ENCODE peak calls at places on chromosomes 7 and 10, in six cellular contexts. A, N, M, H, B and S are unnamed samples. For H3K27me3 and H3K4me1, the result is how much of the 10 kb centered on the place peaks cover.

GRCh38 chr10:69494626-69495558 is 43.6 kb downstream of the TSPAN15 start:
- DNase-seq in M (no peak), H (peak), B (peak), N (no peak), A (peak), S (peak)

GRCh38 chr7:93025389-93025788 is 92.4 kb downstream of the SAMD9 start:
- DNase-seq in N (no peak), M (no peak), H (no peak), A (no peak), B (no peak), S (no peak)

GRCh38 chr7:155322530-155322929 is 24.9 kb downstream of the INSIG1 start:
- DNase-seq in H (no peak), M (no peak), N (no peak), A (no peak), B (no peak), S (no peak)

GRCh38 chr7:14309432-14309831 is 320.0 kb upstream of the ETV1 start:
- DNase-seq in N (no peak), H (no peak), M (no peak), A (no peak), B (no peak), S (no peak)

GRCh38 chr10:98321203-98321780 is 53.3 kb upstream of the LOXL4 start:
- DNase-seq in A (no peak), B (no peak), N (no peak), M (no peak), H (no peak), S (no peak)

GRCh38 chr7:74083117-74083876 is at the start of gene LIMK1:
- DNase-seq in N (peak), B (peak), M (peak), H (peak), A (peak), S (peak)

GRCh38 chr7:40922316-40922670 is 780.6 kb downstream of the INHBA start:
- DNase-seq in N (no peak), H (no peak), A (no peak), M (no peak), B (no peak), S (no peak)

GRCh38 chr7:157863906-157864810 is 527.4 kb downstream of the DNAJB6 start:
- DNase-seq in B (no peak), A (no peak), H (no peak), M (no peak), N (no peak), S (no peak)

GRCh38 chr10:61842755-61843497 is 58.6 kb upstream of the ARID5B start:
- DNase-seq in A (no peak), B (no peak), M (no peak), H (no peak), N (no peak), S (no peak)

GRCh38 chr10:34121125-34121973 is 693.7 kb downstream of the PARD3 start:
- DNase-seq in N (peak), A (no peak), H (no peak), B (no peak), M (no peak), S (no peak)

GRCh38 chr7:13201628-13202027 is 514.2 kb downstream of the ARL4A start:
- DNase-seq in B (no peak), H (no peak), N (no peak), A (no peak), M (no peak), S (no peak)

GRCh38 chr7:139654270-139655181 is 123.3 kb downstream of the HIPK2 start:
- DNase-seq in H (no peak), M (no peak), A (no peak), N (no peak), B (no peak), S (no peak)

GRCh38 chr10:44517635-44518034 is 132.7 kb upstream of the CXCL12 start:
- DNase-seq in M (no peak), A (no peak), N (peak), B (no peak), H (no peak), S (no peak)

GRCh38 chr7:5143935-5144903 is 45.8 kb upstream of the WIPI2 start:
- DNase-seq in A (no peak), M (no peak), N (no peak), H (peak), B (no peak), S (no peak)

GRCh38 chr7:112985377-112985987 is 101.1 kb downstream of the GPR85 start:
- DNase-seq in H (no peak), B (no peak), A (no peak), M (no peak), N (no peak), S (no peak)

GRCh38 chr10:12541446-12542067 is 192.2 kb downstream of the CAMK1D start:
- DNase-seq in N (no peak), H (no peak), M (no peak), A (no peak), B (no peak), S (no peak)

GRCh38 chr10:93175490-93175889 is 101.8 kb downstream of the CYP26A1 start:
- DNase-seq in M (no peak), H (no peak), A (no peak), N (no peak), B (no peak), S (no peak)

GRCh38 chr7:130392456-130392860 is 12.2 kb downstream of the CPA1 start:
- DNase-seq in B (no peak), M (no peak), N (no peak), A (no peak), H (peak), S (no peak)

GRCh38 chr7:92740713-92741126 is 95.7 kb downstream of the CDK6 start:
- DNase-seq in N (no peak), B (no peak), H (no peak), A (no peak), M (no peak), S (no peak)

GRCh38 chr7:152411389-152411788 is 24.4 kb downstream of the KMT2C start:
- DNase-seq in M (no peak), B (no peak), A (no peak), H (no peak), N (no peak), S (no peak)

GRCh38 chr7:82925331-82925730 is 237.4 kb downstream of the PCLO start:
- DNase-seq in B (no peak), M (no peak), H (no peak), A (no peak), N (no peak), S (no peak)

GRCh38 chr7:50266893-50267386 is 37.6 kb upstream of the IKZF1 start:
- DNase-seq in M (peak), A (no peak), N (no peak), B (peak), H (no peak), S (peak)

GRCh38 chr10:68666280-68666760 is 54.7 kb upstream of the CCAR1 start:
- DNase-seq in H (no peak), N (no peak), A (no peak), B (no peak), M (no peak), S (no peak)

GRCh38 chr10:130463104-130463875 is 327.1 kb downstream of the GLRX3 start:
- DNase-seq in N (no peak), A (peak), B (peak), M (no peak), H (no peak), S (no peak)

GRCh38 chr7:155495440-155496248 is 37.7 kb downstream of the EN2 start:
- DNase-seq in B (no peak), N (no peak), A (peak), H (no peak), M (no peak), S (no peak)

GRCh38 chr7:42854521-42855118 is 57.2 kb downstream of the C7orf25 start:
- DNase-seq in H (no peak), N (no peak), M (no peak), A (no peak), B (no peak), S (no peak)

GRCh38 chr7:27199820-27200760 is at the start of gene HOXA13:
- DNase-seq in M (no peak), A (peak), B (peak), N (no peak), H (no peak), S (no peak)

GRCh38 chr10:31037749-31038148 is 6.1 kb upstream of the ZNF438 start:
- DNase-seq in H (no peak), A (no peak), M (no peak), N (no peak), B (no peak), S (no peak)

GRCh38 chr7:142585425-142585824 is 163.8 kb upstream of the PRSS1 start:
- DNase-seq in H (no peak), N (no peak), M (no peak), B (no peak), A (no peak), S (no peak)

GRCh38 chr7:8566016-8566415 is 132.6 kb downstream of the NXPH1 start:
- DNase-seq in N (no peak), B (no peak), H (no peak), A (no peak), M (no peak), S (no peak)

GRCh38 chr7:12385364-12385786 is 18.3 kb downstream of the VWDE start:
- DNase-seq in M (no peak), B (no peak), A (no peak), H (no peak), N (no peak), S (no peak)

GRCh38 chr10:3391657-3392056 is 219.1 kb upstream of the PITRM1 start:
- DNase-seq in M (no peak), B (no peak), N (no peak), H (no peak), A (no peak), S (no peak)

GRCh38 chr7:141317033-141317585 is 234.1 kb upstream of the AGK start:
- DNase-seq in B (no peak), H (no peak), A (no peak), M (no peak), N (no peak), S (no peak)

GRCh38 chr10:79038841-79039201 is 29.9 kb upstream of the ZMIZ1 start:
- DNase-seq in H (no peak), A (peak), N (no peak), M (no peak), B (peak), S (peak)

GRCh38 chr7:100546129-100546867 is 7.3 kb downstream of the AGFG2 start:
- DNase-seq in N (peak), M (no peak), A (no peak), B (no peak), H (no peak), S (no peak)

GRCh38 chr10:77290528-77291155 is 347.0 kb downstream of the KCNMA1 start:
- DNase-seq in B (no peak), M (no peak), H (no peak), A (peak), N (no peak), S (no peak)

GRCh38 chr7:35533877-35534276 is 161.1 kb downstream of the HERPUD2 start:
- DNase-seq in N (no peak), H (no peak), M (no peak), A (no peak), B (no peak), S (no peak)

GRCh38 chr7:35537067-35538023 is 157.6 kb downstream of the HERPUD2 start:
- DNase-seq in B (peak), H (peak), M (peak), N (peak), A (peak), S (peak)

GRCh38 chr7:35530124-35531109 is 164.5 kb downstream of the HERPUD2 start:
- DNase-seq in N (no peak), B (no peak), H (no peak), M (no peak), A (no peak), S (no peak)

DNA sequence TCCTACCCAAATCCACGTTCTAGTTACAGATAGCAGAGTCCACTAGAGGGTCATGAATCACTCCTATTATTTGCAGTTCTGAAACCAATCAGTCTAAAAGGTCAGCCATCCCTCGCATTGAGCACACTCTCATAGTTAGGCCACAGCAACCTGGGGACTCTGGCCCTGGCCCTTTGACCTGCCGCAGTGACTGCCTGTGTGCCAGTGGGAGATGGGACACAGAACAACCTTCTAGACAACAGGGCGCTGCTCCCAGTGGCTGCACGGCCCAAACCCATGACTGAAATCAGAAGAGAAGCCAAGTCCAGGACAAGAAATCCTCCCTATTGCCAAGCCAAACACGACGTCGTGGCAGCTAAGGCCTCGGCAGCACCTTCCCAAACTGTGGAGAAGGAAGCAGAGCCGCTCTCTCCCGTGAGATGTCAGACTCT is 158.5 kb downstream of the HERPUD2 start:
- DNase-seq in B (no peak), M (peak), H (no peak), N (peak), A (no peak), S (no peak)
- H3K27me3 ChIP-seq in B (under half), M (under half), H (under half), N (under half), A (under half), S (under half)

DNA sequence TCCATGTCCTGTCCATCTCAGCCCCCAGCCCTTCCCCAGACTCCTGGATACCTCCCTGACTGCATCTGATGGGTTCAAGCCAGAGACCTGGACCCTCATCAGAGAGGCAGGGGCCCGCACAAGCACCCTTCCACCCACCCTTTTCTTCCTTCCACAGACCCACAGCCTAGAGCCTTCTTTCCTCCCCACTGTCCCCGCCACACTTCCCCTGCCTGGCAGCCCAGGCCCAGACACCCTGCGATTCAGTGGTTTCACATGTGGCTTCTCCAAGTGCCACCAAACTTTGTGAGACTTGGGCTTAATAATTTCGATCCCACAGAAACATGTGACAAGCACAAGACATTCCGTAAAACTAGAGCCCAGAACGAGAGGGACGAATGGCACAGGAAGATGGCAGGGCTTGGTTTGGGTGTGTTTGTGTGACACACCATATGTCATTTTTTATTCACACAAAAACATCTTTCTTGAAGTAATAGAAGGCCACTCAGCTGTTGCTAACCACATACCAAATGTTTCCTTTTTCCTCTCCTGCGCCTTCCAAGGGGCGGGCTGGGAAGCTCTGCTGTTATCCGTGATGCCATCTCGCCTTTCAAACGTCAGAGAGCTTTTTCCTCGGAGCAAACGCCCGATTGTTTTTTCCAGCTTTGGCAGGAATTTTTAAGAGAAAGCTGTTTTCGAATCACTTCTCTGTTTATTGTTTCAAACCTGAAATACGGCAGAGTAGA is 162.8 kb downstream of the GRK5 start:
- DNase-seq in B (peak), N (no peak), A (peak), M (peak), H (no peak), S (no peak)
- H3K4me3 ChIP-seq in B (no peak), N (no peak), A (peak), M (peak), H (no peak), S (no peak)

GRCh38 chr10:102781089-102781920 is 37.6 kb downstream of the WBP1L start:
- DNase-seq in N (no peak), A (no peak), H (no peak), B (no peak), M (no peak), S (no peak)
- H3K4me1 ChIP-seq in N (under half), A (under half), H (half or more), B (half or more), M (half or more), S (half or more)

DNA sequence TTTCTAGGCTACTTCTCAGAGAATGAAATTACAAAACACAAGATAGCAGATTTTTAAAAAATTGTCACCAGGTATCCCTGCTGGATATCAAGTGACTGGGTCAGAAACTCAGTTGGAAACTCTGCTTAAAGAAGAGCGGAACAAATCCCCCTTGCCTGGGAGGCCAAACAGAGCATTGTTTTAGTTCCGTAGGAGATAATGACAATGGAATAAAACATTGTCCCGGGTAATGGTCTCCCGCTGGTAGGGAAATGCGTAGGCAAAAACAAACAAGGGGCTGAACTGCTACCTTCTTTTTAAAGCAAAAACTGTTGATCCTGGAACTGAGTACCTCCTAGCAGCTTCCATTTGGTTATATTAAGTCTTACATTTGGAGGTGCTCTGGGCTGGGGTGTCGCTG is 21.3 kb upstream of the VAX1 start:
- DNase-seq in N (no peak), H (no peak), M (no peak), B (no peak), A (no peak), S (no peak)
- H3K27me3 ChIP-seq in N (under half), H (half or more), M (half or more), B (half or more), A (under half), S (half or more)

GRCh38 chr7:452230-452751 is 67.4 kb downstream of the PDGFA start:
- DNase-seq in N (no peak), M (no peak), H (no peak), B (no peak), A (no peak), S (no peak)
- H3K4me3 ChIP-seq in N (no peak), M (no peak), H (no peak), B (no peak), A (no peak), S (no peak)

DNA sequence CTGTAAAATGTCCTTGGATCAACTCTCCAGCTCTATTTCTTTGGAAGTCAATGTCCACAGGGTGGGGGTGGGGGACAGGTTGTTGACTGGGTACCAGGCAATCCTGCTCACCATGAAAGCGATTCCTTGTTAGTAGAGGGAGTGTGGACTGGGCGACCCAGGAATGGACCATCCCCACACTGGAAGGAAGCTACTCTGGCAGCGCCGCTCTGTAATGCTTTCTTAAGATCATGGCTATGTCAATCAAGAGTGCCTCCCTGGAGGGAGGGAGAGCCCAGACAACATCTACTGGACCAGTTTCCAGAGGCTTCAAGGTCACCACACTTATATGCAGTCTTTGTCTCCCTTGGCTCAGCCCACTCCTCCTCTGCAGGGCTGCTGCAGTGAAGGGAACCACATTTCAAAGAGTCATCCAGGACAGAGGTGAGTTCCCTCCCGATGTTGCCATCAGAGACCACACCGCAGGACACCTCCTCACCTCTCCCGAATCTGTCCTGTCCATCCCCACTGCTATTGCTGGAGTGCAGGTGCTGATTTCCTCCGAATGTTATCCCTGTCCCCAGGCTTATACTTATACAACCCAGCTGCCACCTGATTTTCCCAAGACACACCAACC is 6.9 kb downstream of the GIMAP5 start:
- DNase-seq in M (no peak), B (no peak), H (no peak), A (no peak), N (no peak), S (no peak)
- H3K4me1 ChIP-seq in M (half or more), B (under half), H (under half), A (under half), N (under half), S (under half)

GRCh38 chr7:150951181-150951520 is 27.0 kb downstream of the KCNH2 start:
- DNase-seq in N (no peak), A (no peak), M (no peak), B (peak), H (no peak), S (no peak)

GRCh38 chr7:150951521-150951920 is 26.6 kb downstream of the KCNH2 start:
- DNase-seq in A (no peak), B (peak), N (no peak), H (no peak), M (peak), S (peak)

GRCh38 chr7:150949971-150950491 is 28.1 kb downstream of the KCNH2 start:
- DNase-seq in H (no peak), A (no peak), N (no peak), M (peak), B (peak), S (peak)

GRCh38 chr7:150949564-150949963 is 28.6 kb downstream of the KCNH2 start:
- DNase-seq in N (no peak), A (no peak), H (no peak), B (peak), M (peak), S (peak)

GRCh38 chr7:150950496-150951180 is 27.5 kb downstream of the KCNH2 start:
- DNase-seq in H (no peak), M (peak), A (no peak), N (no peak), B (peak), S (peak)
- H3K27me3 ChIP-seq in H (under half), M (half or more), A (under half), N (under half), B (under half), S (under half)

DNA sequence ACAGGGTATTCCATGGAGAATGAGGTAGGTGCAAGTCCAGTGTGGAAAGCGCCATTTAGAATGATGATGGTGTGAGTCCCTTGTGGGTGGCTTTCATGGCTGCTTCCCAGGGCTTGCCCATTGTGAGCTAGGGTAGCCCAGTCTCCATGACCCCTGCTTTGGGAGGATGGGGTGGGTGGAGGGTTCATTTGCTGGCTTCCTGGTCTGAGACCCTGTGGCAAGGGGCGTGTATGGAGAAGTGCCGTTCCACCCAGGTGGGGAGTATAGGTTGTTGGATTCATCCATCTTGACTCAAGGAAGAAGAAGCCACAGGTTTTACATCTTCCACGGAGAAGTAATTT is 27.7 kb downstream of the CCM2 start:
- DNase-seq in M (no peak), N (no peak), H (no peak), B (no peak), A (peak), S (no peak)
- H3K4me3 ChIP-seq in M (peak), N (no peak), H (no peak), B (peak), A (peak), S (peak)

DNA sequence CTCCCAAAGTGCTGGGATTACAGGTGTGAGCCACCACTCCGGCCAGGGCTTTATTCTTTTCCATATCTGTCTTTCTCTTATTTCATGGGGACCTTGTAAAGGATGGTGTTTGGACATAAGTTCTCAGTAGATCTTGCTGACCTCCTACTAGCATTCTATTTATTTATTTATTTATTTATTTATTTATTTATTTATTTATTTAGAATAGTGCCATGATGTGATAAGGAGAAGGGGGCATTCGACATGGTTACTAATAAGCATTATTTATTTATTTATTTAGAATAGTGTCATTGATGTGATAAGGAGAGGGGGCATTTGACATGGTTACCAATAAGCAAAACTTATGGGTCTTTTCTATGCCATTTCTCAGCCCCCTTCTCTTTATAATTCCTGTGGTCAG is 176.9 kb downstream of the LRRC4 start:
- DNase-seq in N (no peak), A (no peak), B (no peak), M (no peak), H (no peak), S (no peak)
- H3K4me1 ChIP-seq in N (under half), A (under half), B (under half), M (under half), H (under half), S (under half)